ENCODE peak calls at places on chromosomes 12 and 14, in ten cellular contexts. S, X, V, F, Q, E, P, O, H and R are unnamed samples.

GRCh38 chr14:52380294-52380693 is 66.2 kb downstream of the PTGER2 start:
- DNase-seq in E (no peak), H (no peak), F (no peak), Q (no peak), X (no peak), P (no peak), O (no peak), S (no peak), V (no peak), R (no peak)

GRCh38 chr12:77941396-77941795 is 110.7 kb downstream of the NAV3 start:
- DNase-seq in H (no peak), X (no peak), P (no peak), O (no peak), E (no peak), V (no peak), Q (no peak), F (no peak), S (no peak), R (no peak)

GRCh38 chr12:75725505-75726120 is 214.2 kb upstream of the KRR1 start:
- DNase-seq in H (no peak), Q (no peak), E (no peak), P (no peak), X (no peak), F (no peak), O (no peak), S (no peak), V (no peak), R (peak)

GRCh38 chr12:117875652-117876491 is 92.9 kb downstream of the KSR2 start:
- DNase-seq in O (peak), V (no peak), F (no peak), E (peak), S (no peak), H (no peak), Q (no peak), P (no peak), X (no peak), R (no peak)

GRCh38 chr12:55925870-55926737 is 1.6 kb downstream of the PYM1 start:
- DNase-seq in F (no peak), P (no peak), O (no peak), H (no peak), V (no peak), E (no peak), X (no peak), S (no peak), Q (no peak), R (no peak)

GRCh38 chr12:113933201-113933786 is 32.8 kb downstream of the RBM19 start:
- DNase-seq in P (no peak), O (peak), E (no peak), H (no peak), Q (no peak), V (no peak), S (no peak), F (no peak), X (no peak), R (no peak)

GRCh38 chr12:120228291-120229070 is 27.6 kb upstream of the RPLP0 start:
- DNase-seq in S (peak), X (peak), H (peak), P (peak), F (peak), E (peak), O (peak), Q (peak), V (peak), R (peak)

GRCh38 chr12:113766880-113767878 is 198.9 kb downstream of the RBM19 start:
- DNase-seq in F (no peak), V (no peak), H (no peak), P (no peak), Q (no peak), X (no peak), S (no peak), E (no peak), O (peak), R (peak)

GRCh38 chr12:53989227-53990113 is 4.5 kb downstream of the HOXC10 start:
- DNase-seq in H (no peak), S (no peak), X (no peak), V (no peak), Q (no peak), P (no peak), E (no peak), O (peak), F (peak), R (no peak)

GRCh38 chr12:28872654-28873268 is 276.3 kb upstream of the FAR2 start:
- DNase-seq in P (no peak), Q (no peak), X (no peak), V (peak), S (no peak), E (peak), F (peak), H (no peak), O (peak), R (peak)

GRCh38 chr12:52645120-52645761 is 6.8 kb downstream of the KRT2 start:
- DNase-seq in F (no peak), Q (no peak), X (no peak), O (no peak), S (no peak), H (no peak), V (no peak), E (no peak), P (no peak), R (no peak)

GRCh38 chr12:43038991-43039390 is 449.4 kb upstream of the PRICKLE1 start:
- DNase-seq in F (no peak), P (no peak), H (no peak), X (no peak), S (no peak), V (no peak), Q (no peak), E (no peak), O (peak), R (no peak)

GRCh38 chr14:86777950-86778602 is 1214.9 kb downstream of the GALC start:
- DNase-seq in V (no peak), O (no peak), Q (no peak), S (no peak), P (no peak), H (no peak), E (no peak), F (no peak), X (no peak), R (peak)

GRCh38 chr12:12718853-12719252 is 1.7 kb downstream of the CDKN1B start:
- DNase-seq in P (no peak), S (no peak), E (no peak), H (no peak), X (no peak), Q (no peak), F (no peak), V (no peak), O (peak), R (no peak)

GRCh38 chr12:81078469-81079196 is 754 bp downstream of the ACSS3 start:
- DNase-seq in Q (no peak), O (peak), S (no peak), F (no peak), X (no peak), V (no peak), P (no peak), H (no peak), E (no peak), R (peak)

GRCh38 chr12:50186667-50187066 is 19.5 kb upstream of the CERS5 start:
- DNase-seq in F (no peak), H (no peak), O (no peak), S (no peak), Q (no peak), E (no peak), P (no peak), X (no peak), V (no peak), R (peak)

GRCh38 chr12:103441437-103442186 is 54.2 kb downstream of the C12orf42 start:
- DNase-seq in S (no peak), Q (peak), P (no peak), H (no peak), V (no peak), O (no peak), F (peak), X (peak), E (no peak), R (no peak)

GRCh38 chr14:78697341-78697740 is 527.2 kb downstream of the NRXN3 start:
- DNase-seq in V (no peak), O (peak), H (no peak), F (no peak), P (no peak), X (no peak), S (no peak), Q (no peak), E (no peak), R (peak)

GRCh38 chr12:51070004-51070403 is 13.4 kb downstream of the CSRNP2 start:
- DNase-seq in P (no peak), X (no peak), H (no peak), O (no peak), E (no peak), Q (no peak), V (no peak), F (no peak), S (no peak), R (no peak)

GRCh38 chr12:39441963-39442894 is 691 bp downstream of the KIF21A start:
- DNase-seq in P (peak), F (peak), V (peak), X (peak), Q (no peak), E (peak), S (peak), H (peak), O (peak), R (peak)

GRCh38 chr12:52221912-52222457 is 11.1 kb upstream of the KRT7 start:
- DNase-seq in V (peak), H (peak), E (peak), O (peak), S (peak), Q (no peak), F (peak), P (peak), X (no peak), R (no peak)

GRCh38 chr12:86929962-86930361 is 673.8 kb upstream of the MGAT4C start:
- DNase-seq in E (no peak), V (no peak), Q (no peak), F (no peak), S (no peak), P (no peak), X (no peak), O (no peak), H (no peak), R (no peak)

GRCh38 chr14:23361320-23361719 is 3.7 kb downstream of the EFS start:
- DNase-seq in V (no peak), E (no peak), F (no peak), H (no peak), Q (no peak), P (no peak), S (no peak), X (no peak), O (no peak), R (no peak)

GRCh38 chr12:107459649-107460048 is 225.9 kb upstream of the PWP1 start:
- DNase-seq in O (no peak), S (no peak), E (peak), H (no peak), X (no peak), Q (no peak), F (no peak), V (no peak), P (no peak), R (no peak)

GRCh38 chr14:88871429-88871828 is 47.0 kb downstream of the TTC8 start:
- DNase-seq in S (no peak), F (no peak), E (no peak), Q (no peak), O (no peak), P (no peak), H (no peak), X (no peak), V (no peak), R (no peak)

GRCh38 chr12:28278499-28278898 is 88.2 kb downstream of the CCDC91 start:
- DNase-seq in E (no peak), H (no peak), S (no peak), O (no peak), P (no peak), F (no peak), X (no peak), Q (no peak), V (no peak), R (no peak)

GRCh38 chr14:73712071-73712506 is 2.1 kb downstream of the PNMA1 start:
- DNase-seq in O (no peak), H (no peak), Q (no peak), S (no peak), P (no peak), X (no peak), F (no peak), E (no peak), V (no peak), R (no peak)

GRCh38 chr14:101961011-101961721 is 3.2 kb upstream of the DYNC1H1 start:
- DNase-seq in H (peak), S (peak), X (peak), F (peak), E (peak), Q (peak), P (no peak), V (peak), O (peak), R (peak)

GRCh38 chr14:105485720-105486332 is 860 bp upstream of the CRIP1 start:
- DNase-seq in P (no peak), E (peak), O (peak), X (peak), V (no peak), Q (no peak), H (no peak), S (no peak), F (peak), R (no peak)

GRCh38 chr14:104091927-104092771 is 6.6 kb downstream of the ASPG start:
- DNase-seq in Q (no peak), E (peak), X (no peak), S (no peak), O (no peak), V (no peak), H (no peak), F (peak), P (peak), R (no peak)

GRCh38 chr14:94113908-94114588 is 3.5 kb downstream of the IFI27 start:
- DNase-seq in X (no peak), F (no peak), P (no peak), S (no peak), O (no peak), Q (no peak), H (no peak), E (no peak), V (peak), R (no peak)

GRCh38 chr14:77181603-77182437 is at the start of gene TMEM63C:
- DNase-seq in O (peak), F (peak), V (peak), H (no peak), S (peak), Q (no peak), P (peak), X (peak), E (peak), R (no peak)

GRCh38 chr12:65603428-65604351 is 220.6 kb upstream of the HMGA2 start:
- DNase-seq in F (no peak), S (no peak), P (no peak), O (peak), V (peak), E (no peak), X (no peak), H (no peak), Q (no peak), R (peak)

GRCh38 chr12:114799574-114800487 is 115.9 kb upstream of the TBX3 start:
- DNase-seq in F (no peak), H (no peak), P (peak), X (no peak), E (peak), O (peak), Q (no peak), V (peak), S (no peak), R (peak)

GRCh38 chr14:31401369-31401932 is 18.9 kb downstream of the HEATR5A start:
- DNase-seq in Q (no peak), H (no peak), O (no peak), E (no peak), P (no peak), V (no peak), F (no peak), X (no peak), S (no peak), R (no peak)

GRCh38 chr12:68559246-68559645 is 51.5 kb upstream of the RAP1B start:
- DNase-seq in O (no peak), E (no peak), V (no peak), H (no peak), X (no peak), F (no peak), S (no peak), Q (no peak), P (no peak), R (no peak)

GRCh38 chr12:12467701-12468218 is 94.9 kb downstream of the DUSP16 start:
- DNase-seq in V (no peak), O (no peak), S (no peak), E (no peak), H (peak), P (no peak), X (no peak), F (no peak), Q (no peak), R (no peak)

GRCh38 chr12:52066346-52067080 is 3.3 kb upstream of the ATG101 start:
- DNase-seq in E (no peak), F (no peak), O (no peak), H (no peak), P (no peak), Q (no peak), S (no peak), V (no peak), X (no peak), R (no peak)

GRCh38 chr14:63893701-63894458 is 41.1 kb downstream of the SYNE2 start:
- DNase-seq in O (peak), H (no peak), F (no peak), E (no peak), Q (no peak), V (peak), P (no peak), X (no peak), S (no peak), R (peak)